ENCODE peak calls at places on chromosomes 7 and 10, in eight cellular contexts. D, H, X, T, W, B, Z and O are unnamed samples. For H3K9me3, the result is how much of the 10 kb centered on the place peaks cover.

GRCh38 chr10:103653581-103654020 is 160.1 kb downstream of the NEURL1 start:
- DNase-seq in X (no peak), Z (no peak), B (peak), H (no peak), D (no peak), T (no peak), W (no peak), O (no peak)

GRCh38 chr10:8325015-8325414 is 270.5 kb downstream of the GATA3 start:
- DNase-seq in W (no peak), T (no peak), X (no peak), D (no peak), Z (no peak), B (no peak), H (no peak), O (no peak)

GRCh38 chr10:31034041-31034918 is 2.6 kb upstream of the ZNF438 start:
- DNase-seq in T (peak), B (no peak), W (no peak), X (no peak), D (no peak), H (no peak), Z (no peak), O (no peak)

GRCh38 chr10:43287056-43288007 is 20.5 kb upstream of the RASGEF1A start:
- DNase-seq in B (peak), X (peak), H (no peak), D (no peak), W (no peak), Z (peak), T (no peak), O (no peak)

GRCh38 chr10:6121144-6121543 is 32.3 kb downstream of the RBM17 start:
- DNase-seq in D (no peak), Z (no peak), H (no peak), B (no peak), X (no peak), T (no peak), W (no peak), O (no peak)

GRCh38 chr7:27202741-27203134 is 2.8 kb upstream of the HOXA13 start:
- DNase-seq in D (no peak), Z (no peak), W (no peak), X (no peak), T (no peak), H (no peak), B (no peak), O (no peak)

GRCh38 chr10:45008524-45009161 is 7.9 kb downstream of the ZNF22 start:
- DNase-seq in X (peak), B (no peak), T (peak), Z (peak), H (no peak), D (peak), W (no peak), O (no peak)

GRCh38 chr10:14523286-14523685 is 192.6 kb upstream of the FRMD4A start:
- DNase-seq in H (no peak), D (no peak), W (no peak), Z (no peak), B (no peak), X (no peak), T (no peak), O (no peak)

GRCh38 chr10:46255696-46256355 is 31.0 kb upstream of the ANTXRL start:
- DNase-seq in T (no peak), D (peak), Z (peak), H (peak), X (no peak), W (peak), B (peak), O (no peak)

GRCh38 chr7:151410405-151411390 is 860 bp upstream of the WDR86 start:
- DNase-seq in X (no peak), W (peak), Z (no peak), T (no peak), D (peak), H (peak), B (no peak), O (no peak)

GRCh38 chr7:32494946-32495297 is 367 bp upstream of the AVL9 start:
- DNase-seq in B (no peak), W (no peak), X (no peak), T (no peak), H (no peak), D (no peak), Z (no peak), O (no peak)

GRCh38 chr10:124624456-124624855 is 119.7 kb downstream of the FAM53B start:
- DNase-seq in B (no peak), T (no peak), D (no peak), X (no peak), W (no peak), Z (no peak), H (no peak), O (no peak)
- H3K9me3 ChIP-seq in B (under half), T (under half), D (under half), X (under half), W (under half), Z (under half), H (under half), O (under half)

DNA sequence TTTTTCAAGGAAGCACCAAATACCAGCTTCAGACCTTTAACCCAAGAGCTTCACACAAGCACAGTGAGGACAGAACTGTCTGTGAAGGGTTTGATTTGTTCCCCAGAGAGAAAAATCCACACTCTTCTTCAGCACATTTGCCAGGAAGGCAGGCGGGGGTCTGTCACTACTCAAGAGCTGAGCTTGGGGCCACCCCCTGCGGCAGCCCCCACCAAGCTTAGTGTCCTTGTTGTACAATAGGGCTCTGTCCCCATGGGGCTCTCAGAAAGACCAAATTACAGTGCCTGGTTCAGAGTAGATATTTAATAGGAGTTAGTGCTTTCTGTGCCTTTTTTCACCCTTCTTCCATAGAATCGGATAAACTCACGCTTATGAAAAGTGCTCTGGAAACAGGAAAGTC is 12.4 kb downstream of the ECHDC3 start:
- DNase-seq in X (no peak), B (no peak), D (no peak), H (no peak), Z (no peak), T (no peak), W (no peak), O (no peak)
- H3K9me3 ChIP-seq in X (under half), B (under half), D (under half), H (under half), Z (under half), T (under half), W (under half), O (under half)

DNA sequence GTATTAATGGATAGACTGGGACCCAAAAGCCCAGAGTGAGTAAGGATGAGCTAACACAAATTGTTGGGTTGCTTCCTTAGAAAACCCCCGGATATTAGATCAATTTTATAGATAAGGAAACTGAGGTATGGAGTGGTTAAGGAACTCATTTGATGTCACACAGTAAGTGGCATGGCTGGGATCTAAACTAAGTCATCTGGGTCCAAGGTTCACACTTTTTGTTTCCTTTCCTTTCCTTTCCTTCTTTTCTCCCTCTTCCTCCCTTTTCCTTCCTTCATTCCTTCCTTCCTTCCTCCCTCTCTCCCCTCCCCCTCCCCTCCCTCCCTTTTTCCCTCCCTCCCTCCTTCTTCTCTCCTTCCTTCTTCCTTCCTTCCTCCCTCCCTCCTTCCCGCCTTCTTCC is 469.5 kb downstream of the TYW1 start:
- DNase-seq in W (no peak), D (no peak), X (no peak), H (no peak), T (no peak), Z (no peak), B (no peak), O (no peak)
- H3K9me3 ChIP-seq in W (under half), D (under half), X (under half), H (under half), T (under half), Z (under half), B (under half), O (under half)

DNA sequence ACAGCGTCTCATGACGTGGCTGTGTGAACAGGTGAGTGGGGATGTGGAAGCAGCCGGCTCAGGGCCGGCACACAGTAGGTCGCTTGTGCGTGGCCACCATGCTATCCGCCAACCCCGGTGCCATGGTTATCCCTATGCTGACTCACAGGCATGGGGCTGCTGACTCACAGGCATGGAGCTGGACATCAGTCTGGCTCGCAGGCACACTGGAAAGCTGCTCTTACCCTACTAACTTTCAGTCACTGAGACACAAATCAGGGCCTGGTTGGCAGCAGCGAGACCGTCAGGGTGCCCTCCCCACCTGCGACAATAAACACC is 341.9 kb downstream of the PTPRN2 start:
- DNase-seq in X (no peak), T (no peak), Z (no peak), H (peak), W (no peak), D (no peak), B (no peak), O (no peak)
- H3K9me3 ChIP-seq in X (under half), T (half or more), Z (under half), H (under half), W (under half), D (under half), B (under half), O (under half)

DNA sequence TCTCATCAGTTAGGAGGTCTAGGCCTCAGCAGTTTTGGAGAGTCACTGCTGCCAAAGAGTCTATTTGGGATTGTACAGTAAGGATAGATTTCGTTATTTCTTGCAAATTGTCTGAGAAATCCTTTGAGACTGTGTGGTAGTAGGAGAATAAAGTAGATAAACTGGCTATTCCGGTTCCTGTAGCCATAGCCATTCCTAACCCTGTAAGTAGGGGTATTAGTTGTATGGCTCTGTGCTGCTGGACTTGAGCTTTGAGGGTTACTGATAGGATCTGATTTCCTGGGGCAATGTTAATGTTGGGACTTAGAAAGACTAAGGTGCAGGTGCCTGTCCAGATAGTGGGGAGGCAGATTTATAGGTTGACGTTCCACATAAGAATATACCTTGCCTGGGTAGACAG is 36.1 kb upstream of the ZNF138 start:
- DNase-seq in W (no peak), Z (no peak), B (no peak), T (no peak), D (no peak), H (no peak), X (no peak), O (no peak)
- H3K9me3 ChIP-seq in W (under half), Z (under half), B (under half), T (under half), D (under half), H (half or more), X (under half), O (under half)

GRCh38 chr7:141875453-141875852 is 34.2 kb upstream of the PRSS37 start:
- DNase-seq in T (no peak), D (no peak), Z (no peak), X (no peak), H (no peak), B (no peak), W (no peak), O (no peak)
- H3K9me3 ChIP-seq in T (under half), D (under half), Z (under half), X (under half), H (under half), B (under half), W (under half), O (under half)

DNA sequence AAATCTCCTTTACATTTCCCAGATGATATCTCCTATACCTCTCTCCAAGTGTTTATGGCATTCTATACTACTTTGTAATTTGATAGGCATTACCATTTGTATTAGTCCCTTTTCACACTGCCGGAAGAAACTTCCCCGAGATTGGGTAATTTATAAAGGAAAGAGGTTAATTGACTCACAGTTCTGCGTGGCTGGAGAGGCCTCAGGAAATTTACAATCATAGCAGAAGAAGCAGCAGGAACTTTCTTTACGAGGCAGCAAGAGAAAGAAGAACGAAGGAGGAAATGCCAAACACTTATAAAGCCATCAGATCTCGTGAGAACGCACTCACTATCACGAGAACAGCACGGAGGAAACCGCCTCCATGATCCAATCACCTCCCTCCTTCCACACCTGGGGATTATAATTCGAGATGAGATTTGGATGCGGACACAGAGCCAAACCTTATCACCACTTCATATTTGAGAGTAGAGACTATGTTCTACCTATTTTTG is 1194.6 kb downstream of the SORCS1 start:
- DNase-seq in Z (no peak), B (no peak), D (no peak), H (no peak), W (no peak), T (no peak), X (no peak), O (no peak)
- H3K9me3 ChIP-seq in Z (under half), B (under half), D (under half), H (under half), W (under half), T (under half), X (under half), O (under half)

DNA sequence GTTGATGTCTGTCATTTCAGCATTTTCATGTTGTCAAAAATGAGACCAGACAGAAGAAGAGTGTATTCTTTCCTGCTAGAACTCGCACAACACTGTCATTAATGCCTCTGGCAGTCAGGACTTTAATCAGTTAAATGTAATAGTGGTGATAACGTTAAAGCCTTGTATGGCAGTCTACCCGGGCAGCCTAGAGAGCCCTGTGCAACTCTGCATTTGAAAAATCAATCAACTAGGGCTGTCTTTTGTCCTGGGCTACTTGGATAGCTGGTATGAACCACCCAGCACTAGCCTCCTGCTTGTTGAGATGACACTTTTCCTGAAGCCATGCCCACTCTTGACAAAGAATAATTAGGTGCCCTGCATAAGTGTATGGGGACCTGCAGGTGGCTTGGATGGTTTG is 19.8 kb downstream of the MGMT start:
- DNase-seq in D (no peak), B (no peak), X (no peak), W (no peak), T (no peak), Z (no peak), H (no peak), O (no peak)
- H3K9me3 ChIP-seq in D (under half), B (half or more), X (under half), W (under half), T (under half), Z (under half), H (under half), O (under half)

GRCh38 chr7:90660819-90661218 is 64.7 kb downstream of the CDK14 start:
- DNase-seq in W (no peak), H (no peak), T (no peak), Z (no peak), B (no peak), X (no peak), D (no peak), O (no peak)

GRCh38 chr7:90655566-90655965 is 59.4 kb downstream of the CDK14 start:
- DNase-seq in D (no peak), B (no peak), Z (no peak), X (no peak), W (no peak), T (peak), H (no peak), O (no peak)

GRCh38 chr7:90657481-90657880 is 61.4 kb downstream of the CDK14 start:
- DNase-seq in H (no peak), B (no peak), W (no peak), Z (no peak), X (no peak), T (no peak), D (no peak), O (no peak)

GRCh38 chr7:90660100-90660499 is 64.0 kb downstream of the CDK14 start:
- DNase-seq in D (no peak), W (no peak), X (no peak), H (no peak), B (no peak), Z (no peak), T (no peak), O (no peak)

DNA sequence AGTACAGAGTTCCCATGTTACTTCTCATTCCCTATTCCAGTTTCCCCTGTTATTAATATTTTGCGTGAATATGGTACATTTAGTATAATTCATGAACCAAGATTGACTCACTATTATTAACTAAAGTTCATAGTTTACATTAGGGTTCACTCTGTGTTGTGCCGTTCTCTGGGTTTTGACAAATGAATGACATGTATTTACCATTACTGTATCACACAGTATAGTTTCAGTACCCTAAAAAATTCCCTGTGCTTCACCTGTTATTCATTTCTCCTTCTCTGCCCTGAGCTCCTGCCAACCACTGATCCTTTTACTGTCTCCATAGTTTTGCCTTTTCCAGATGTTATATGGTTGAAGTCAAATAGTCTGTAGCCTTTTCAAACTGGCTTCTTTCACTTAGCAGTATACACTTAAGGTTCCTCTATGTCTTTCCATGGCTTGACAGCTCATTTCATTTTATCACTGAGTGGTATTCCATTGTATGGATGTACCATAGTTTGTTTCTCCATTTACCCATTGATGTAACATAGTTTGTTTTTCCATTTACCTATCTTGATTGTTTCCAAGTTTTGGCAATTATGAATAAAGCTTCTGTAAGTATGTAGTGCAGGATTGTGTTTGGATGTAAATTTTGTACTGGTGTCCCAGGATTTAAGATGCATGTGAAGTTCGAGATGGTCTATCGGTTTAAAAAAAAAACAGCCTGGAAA is 58.8 kb downstream of the CDK14 start:
- DNase-seq in X (no peak), Z (no peak), W (no peak), D (no peak), H (no peak), T (no peak), B (no peak), O (no peak)
- H3K9me3 ChIP-seq in X (under half), Z (under half), W (under half), D (under half), H (under half), T (under half), B (under half), O (under half)

DNA sequence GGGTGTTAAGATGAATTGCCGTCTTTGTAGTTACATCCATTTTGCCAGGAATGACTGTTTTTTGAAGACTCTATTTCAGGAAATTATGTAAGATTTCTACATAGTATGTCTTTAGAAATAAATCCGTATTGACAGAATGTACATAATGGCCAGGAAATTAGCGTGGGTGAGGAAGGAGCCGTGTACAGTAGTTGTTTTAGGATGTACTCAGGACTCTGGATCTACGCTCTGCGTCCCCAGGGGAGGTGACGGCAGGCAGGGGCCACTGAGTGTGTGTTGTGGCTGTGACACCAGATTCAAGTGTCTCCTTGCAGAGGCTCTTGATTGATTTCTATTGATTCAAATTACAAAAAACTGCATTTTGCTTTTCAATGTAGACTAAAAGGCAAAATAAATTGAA is 238.4 kb downstream of the DNAJB6 start:
- DNase-seq in T (no peak), B (no peak), X (no peak), H (no peak), D (no peak), Z (no peak), W (no peak), O (no peak)
- H3K9me3 ChIP-seq in T (half or more), B (under half), X (under half), H (under half), D (under half), Z (under half), W (under half), O (under half)